ENCODE peak calls at places on chromosomes 6 and 20, in eight cellular contexts. One of them, this sample, is unnamed.
A peak's percentile ranks its signal among the peaks of the same experiment; 100 is the strongest.

GRCh38 chr20:36777576-36777975 is 4.0 kb upstream of the DSN1 start:
- DNase-seq in tibial artery: no peak
- DNase-seq in right lobe of liver: no peak
- DNase-seq in uterus: no peak
- DNase-seq in pancreas: no peak
- DNase-seq in HCT116: no peak
- DNase-seq in sigmoid colon: no peak
- DNase-seq in adrenal gland: no peak
- DNase-seq in this sample: no peak

GRCh38 chr20:47456952-47457724 is 44.5 kb upstream of the NCOA3 start:
- DNase-seq in tibial artery: no peak
- DNase-seq in right lobe of liver: no peak
- DNase-seq in uterus: no peak
- DNase-seq in pancreas: no peak
- DNase-seq in HCT116: no peak
- DNase-seq in sigmoid colon: no peak
- DNase-seq in adrenal gland: no peak
- DNase-seq in this sample: no peak

GRCh38 chr6:105087571-105088211 is 92.1 kb downstream of the POPDC3 start:
- DNase-seq in tibial artery: no peak
- DNase-seq in right lobe of liver: no peak
- DNase-seq in uterus: peak; percentile 28
- DNase-seq in pancreas: no peak
- DNase-seq in HCT116: peak; percentile 41
- DNase-seq in sigmoid colon: no peak
- DNase-seq in adrenal gland: peak; percentile 31
- DNase-seq in this sample: peak; percentile 35

GRCh38 chr6:14676084-14676483 is 558.5 kb downstream of the CD83 start:
- DNase-seq in tibial artery: no peak
- DNase-seq in right lobe of liver: no peak
- DNase-seq in uterus: no peak
- DNase-seq in pancreas: no peak
- DNase-seq in HCT116: no peak
- DNase-seq in sigmoid colon: no peak
- DNase-seq in adrenal gland: no peak
- DNase-seq in this sample: no peak

GRCh38 chr20:2688041-2688591 is 4.5 kb upstream of the EBF4 start:
- DNase-seq in tibial artery: peak; percentile 64
- DNase-seq in right lobe of liver: no peak
- DNase-seq in uterus: no peak
- DNase-seq in pancreas: no peak
- DNase-seq in HCT116: peak; percentile 15
- DNase-seq in sigmoid colon: peak; percentile 70
- DNase-seq in adrenal gland: no peak
- DNase-seq in this sample: peak; percentile 54

GRCh38 chr6:35681298-35681697 is 7.4 kb downstream of the FKBP5 start:
- DNase-seq in tibial artery: no peak
- DNase-seq in right lobe of liver: no peak
- DNase-seq in uterus: no peak
- DNase-seq in pancreas: no peak
- DNase-seq in HCT116: no peak
- DNase-seq in sigmoid colon: no peak
- DNase-seq in adrenal gland: no peak
- DNase-seq in this sample: no peak

GRCh38 chr6:45966797-45967196 is 48.9 kb downstream of the CLIC5 start:
- DNase-seq in tibial artery: no peak
- DNase-seq in right lobe of liver: no peak
- DNase-seq in uterus: no peak
- DNase-seq in pancreas: no peak
- DNase-seq in HCT116: no peak
- DNase-seq in sigmoid colon: no peak
- DNase-seq in adrenal gland: no peak
- DNase-seq in this sample: no peak

GRCh38 chr6:108565091-108565766 is 4.5 kb downstream of the FOXO3 start:
- DNase-seq in tibial artery: no peak
- DNase-seq in right lobe of liver: no peak
- DNase-seq in uterus: no peak
- DNase-seq in pancreas: no peak
- DNase-seq in HCT116: no peak
- DNase-seq in sigmoid colon: no peak
- DNase-seq in adrenal gland: no peak
- DNase-seq in this sample: no peak

GRCh38 chr20:5008743-5009142 is 7.4 kb upstream of the SLC23A2 start:
- DNase-seq in tibial artery: no peak
- DNase-seq in right lobe of liver: no peak
- DNase-seq in uterus: no peak
- DNase-seq in pancreas: no peak
- DNase-seq in HCT116: no peak
- DNase-seq in sigmoid colon: no peak
- DNase-seq in adrenal gland: no peak
- DNase-seq in this sample: no peak

GRCh38 chr6:107488875-107489635 is 862 bp upstream of the SOBP start:
- DNase-seq in tibial artery: peak; percentile 71
- DNase-seq in right lobe of liver: peak; percentile 54
- DNase-seq in uterus: peak; percentile 26
- DNase-seq in pancreas: peak; percentile 70
- DNase-seq in HCT116: no peak
- DNase-seq in sigmoid colon: peak; percentile 77
- DNase-seq in adrenal gland: peak; percentile 61
- DNase-seq in this sample: peak; percentile 47

GRCh38 chr6:16136536-16137450 is 7.9 kb downstream of the MYLIP start:
- DNase-seq in tibial artery: no peak
- DNase-seq in right lobe of liver: no peak
- DNase-seq in uterus: no peak
- DNase-seq in pancreas: no peak
- DNase-seq in HCT116: peak; percentile 21
- DNase-seq in sigmoid colon: no peak
- DNase-seq in adrenal gland: peak; percentile 69
- DNase-seq in this sample: no peak

DNA sequence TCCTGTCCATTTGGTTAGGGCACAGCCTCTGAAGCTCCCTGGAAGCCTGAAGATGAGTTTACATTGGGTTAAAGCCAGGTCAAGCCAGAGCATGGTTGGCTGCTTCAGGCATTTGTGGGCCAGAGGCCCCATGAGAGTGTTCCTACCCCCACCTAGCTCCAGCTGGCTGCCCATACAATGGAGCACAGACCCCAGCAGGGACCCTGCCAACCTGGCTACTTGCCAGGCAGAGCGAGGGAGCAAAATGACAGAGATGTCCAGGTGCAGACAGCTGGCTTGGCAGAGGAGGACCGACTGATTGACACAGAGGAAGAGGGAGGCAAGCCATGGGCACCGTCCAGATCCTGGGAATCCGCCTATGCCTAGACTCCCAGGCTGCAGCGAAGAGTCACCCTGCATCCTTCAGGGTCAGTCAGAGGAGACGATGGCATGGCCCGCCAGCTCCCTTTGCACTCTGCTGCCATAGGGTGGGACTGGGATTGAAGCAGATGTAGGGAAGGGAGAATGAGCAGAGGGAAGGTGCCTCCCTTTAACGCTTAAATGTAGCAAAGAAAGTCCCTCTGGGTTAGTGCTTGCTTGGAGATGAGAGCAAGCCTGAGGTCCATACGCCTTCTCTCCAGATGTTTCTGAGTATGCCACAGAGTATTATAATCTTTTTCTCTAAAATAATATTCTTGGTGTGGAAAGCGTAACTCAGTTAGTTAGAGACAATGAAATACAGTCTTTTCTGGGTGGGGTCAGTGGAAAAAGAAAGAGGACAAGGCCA is 77.6 kb upstream of the FYN start:
- DNase-seq in tibial artery: no peak
- DNase-seq in right lobe of liver: no peak
- DNase-seq in uterus: no peak
- DNase-seq in pancreas: peak; percentile 50
- DNase-seq in HCT116: no peak
- DNase-seq in sigmoid colon: no peak
- DNase-seq in adrenal gland: no peak
- DNase-seq in this sample: no peak
- H3K27ac ChIP-seq in tibial artery: no peak overlapping the region
- H3K27ac ChIP-seq in right lobe of liver: no peak overlapping the region
- H3K27ac ChIP-seq in uterus: no peak overlapping the region
- H3K27ac ChIP-seq in pancreas: no peak overlapping the region
- H3K27ac ChIP-seq in HCT116: no peak overlapping the region
- H3K27ac ChIP-seq in sigmoid colon: no peak overlapping the region
- H3K27ac ChIP-seq in adrenal gland: no peak overlapping the region
- H3K27ac ChIP-seq in this sample: no peak overlapping the region

DNA sequence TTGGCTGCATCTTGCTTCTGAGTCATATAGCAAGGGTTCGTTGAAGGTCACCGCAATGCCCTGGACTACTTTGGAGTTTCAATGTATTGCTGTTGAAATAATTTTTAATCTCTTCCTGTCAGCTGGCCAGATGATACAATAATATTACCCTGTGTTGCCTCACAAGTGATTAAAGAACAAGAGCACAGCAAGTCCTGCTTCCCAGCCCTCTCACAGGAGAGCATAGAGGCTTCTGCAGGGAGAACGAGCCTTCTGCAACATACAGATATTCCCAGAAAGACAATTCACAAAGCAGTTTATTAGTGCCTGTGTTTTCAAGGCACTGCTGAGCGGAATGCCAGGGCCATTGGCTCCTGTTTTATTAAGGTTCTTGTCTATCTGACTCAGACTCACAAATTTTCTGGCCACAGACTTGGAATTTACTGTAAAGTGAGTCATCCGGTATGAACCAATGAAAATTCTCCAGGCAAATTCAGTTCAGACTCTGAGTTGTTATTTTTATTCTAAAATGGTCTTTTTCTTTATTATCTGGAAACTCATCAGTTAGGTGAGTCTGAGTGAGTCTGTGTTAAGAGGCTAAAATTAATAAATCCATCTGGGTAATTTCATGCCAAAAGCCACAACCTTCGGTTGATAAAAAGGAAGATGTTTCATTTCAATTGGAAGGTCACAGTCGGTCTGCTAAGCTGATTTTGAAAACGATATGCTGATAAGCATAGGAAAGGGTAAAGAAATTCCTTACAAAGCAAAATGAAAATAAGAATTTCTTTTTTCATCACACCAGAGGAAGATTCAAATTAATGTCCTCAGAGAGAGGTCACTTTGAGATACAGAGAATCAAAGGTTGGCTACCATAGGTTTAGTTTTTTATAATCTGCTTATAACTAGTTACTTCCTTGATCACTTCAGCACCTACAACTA is 289.4 kb upstream of the STXBP5 start:
- DNase-seq in tibial artery: peak; percentile 64
- DNase-seq in right lobe of liver: no peak
- DNase-seq in uterus: peak; percentile 22
- DNase-seq in pancreas: no peak
- DNase-seq in HCT116: peak; percentile 84
- DNase-seq in sigmoid colon: peak; percentile 68
- DNase-seq in adrenal gland: peak; percentile 80
- DNase-seq in this sample: no peak
- H3K4me3 ChIP-seq in tibial artery: peak overlapping the region; percentile 36
- H3K4me3 ChIP-seq in right lobe of liver: no peak overlapping the region
- H3K4me3 ChIP-seq in uterus: peak overlapping the region; percentile 9
- H3K4me3 ChIP-seq in pancreas: no peak overlapping the region
- H3K4me3 ChIP-seq in HCT116: peak overlapping the region; percentile 45
- H3K4me3 ChIP-seq in sigmoid colon: no peak overlapping the region
- H3K4me3 ChIP-seq in adrenal gland: no peak overlapping the region
- H3K4me3 ChIP-seq in this sample: peak overlapping the region; percentile 22

DNA sequence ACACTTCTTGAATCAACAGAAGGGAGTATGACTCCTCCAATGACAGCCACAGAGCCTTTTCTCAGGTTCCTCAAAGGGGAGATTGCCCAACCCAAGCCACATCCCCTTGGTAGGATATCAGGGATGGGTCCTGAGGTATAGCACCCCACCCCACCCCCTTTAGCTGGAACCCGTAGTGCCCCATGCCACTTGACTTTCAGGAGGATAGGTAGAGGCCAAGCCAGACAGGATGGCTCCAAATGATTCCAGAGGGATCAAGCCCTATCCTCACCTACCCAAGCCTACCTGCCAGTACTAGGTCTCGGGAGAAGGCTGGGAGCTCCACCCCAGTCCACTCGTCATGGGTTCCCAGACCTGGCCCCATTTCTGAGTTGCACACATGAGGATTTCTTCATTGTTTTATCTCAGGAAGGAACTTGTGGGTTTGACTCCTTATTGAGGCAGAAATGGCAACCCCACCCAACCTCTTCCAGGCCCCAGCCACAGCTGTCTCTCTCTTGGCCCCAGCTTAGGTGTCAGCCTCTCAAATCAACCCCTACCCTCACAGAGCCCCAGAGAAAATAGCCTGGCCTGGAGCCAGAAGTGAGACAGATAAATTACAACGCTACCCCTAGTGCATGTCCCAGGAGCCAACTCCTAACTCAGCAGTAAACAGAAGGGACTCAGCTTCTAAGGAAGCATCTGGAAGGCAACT is 3.6 kb downstream of the CCND3 start:
- DNase-seq in tibial artery: no peak
- DNase-seq in right lobe of liver: no peak
- DNase-seq in uterus: peak; percentile 33
- DNase-seq in pancreas: no peak
- DNase-seq in HCT116: no peak
- DNase-seq in sigmoid colon: no peak
- DNase-seq in adrenal gland: peak; percentile 29
- DNase-seq in this sample: no peak
- TF ChIP-seq CTCF in tibial artery: no peak
- TF ChIP-seq CTCF in right lobe of liver: no peak
- TF ChIP-seq CTCF in uterus: no peak
- TF ChIP-seq CTCF in pancreas: no peak
- TF ChIP-seq CTCF in HCT116: no peak
- TF ChIP-seq CTCF in sigmoid colon: no peak
- TF ChIP-seq CTCF in adrenal gland: no peak
- TF ChIP-seq CTCF in this sample: no peak

GRCh38 chr20:63739129-63740069 is at the start of gene SLC2A4RG:
- DNase-seq in tibial artery: peak; percentile 90
- DNase-seq in right lobe of liver: peak; percentile 96
- DNase-seq in uterus: peak; percentile 72
- DNase-seq in pancreas: peak; percentile 91
- DNase-seq in HCT116: no peak
- DNase-seq in sigmoid colon: peak; percentile 89
- DNase-seq in adrenal gland: peak; percentile 78
- DNase-seq in this sample: no peak
- H3K27ac ChIP-seq in tibial artery: peak within 1 kb of the TSS; percentile 97
- H3K27ac ChIP-seq in right lobe of liver: peak within 1 kb of the TSS; percentile 67
- H3K27ac ChIP-seq in uterus: peak within 1 kb of the TSS; percentile 94
- H3K27ac ChIP-seq in pancreas: peak within 1 kb of the TSS; percentile 95
- H3K27ac ChIP-seq in HCT116: peak within 1 kb of the TSS; percentile 96
- H3K27ac ChIP-seq in sigmoid colon: peak within 1 kb of the TSS; percentile 91
- H3K27ac ChIP-seq in adrenal gland: peak within 1 kb of the TSS; percentile 85
- H3K27ac ChIP-seq in this sample: peak within 1 kb of the TSS; percentile 95

GRCh38 chr6:34671801-34672656 is 24.5 kb downstream of the ILRUN start:
- DNase-seq in tibial artery: no peak
- DNase-seq in right lobe of liver: no peak
- DNase-seq in uterus: no peak
- DNase-seq in pancreas: no peak
- DNase-seq in HCT116: no peak
- DNase-seq in sigmoid colon: no peak
- DNase-seq in adrenal gland: no peak
- DNase-seq in this sample: no peak
- H3K4me3 ChIP-seq in tibial artery: no peak overlapping the region
- H3K4me3 ChIP-seq in right lobe of liver: no peak overlapping the region
- H3K4me3 ChIP-seq in uterus: no peak overlapping the region
- H3K4me3 ChIP-seq in pancreas: no peak overlapping the region
- H3K4me3 ChIP-seq in HCT116: no peak overlapping the region
- H3K4me3 ChIP-seq in sigmoid colon: no peak overlapping the region
- H3K4me3 ChIP-seq in adrenal gland: no peak overlapping the region
- H3K4me3 ChIP-seq in this sample: no peak overlapping the region

DNA sequence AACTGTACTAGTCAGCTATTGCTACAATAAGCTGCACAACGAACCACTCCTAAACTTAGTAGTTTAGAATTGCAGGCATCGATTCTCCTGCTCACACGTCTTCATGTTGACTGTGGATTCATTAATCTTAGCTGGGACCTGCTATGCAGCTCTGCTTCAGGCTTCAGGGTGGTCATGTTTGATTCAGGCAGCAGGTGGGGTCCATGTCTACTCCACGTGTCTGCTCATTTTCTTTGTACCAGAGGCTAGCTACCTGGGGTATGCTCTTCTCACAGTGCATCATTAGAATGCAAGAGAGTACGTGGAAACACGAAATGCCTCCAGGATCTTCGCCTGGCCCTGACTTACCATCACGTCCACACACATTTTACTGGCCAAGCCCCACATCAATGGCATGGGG is 64.5 kb upstream of the RIN2 start:
- DNase-seq in tibial artery: no peak
- DNase-seq in right lobe of liver: no peak
- DNase-seq in uterus: no peak
- DNase-seq in pancreas: no peak
- DNase-seq in HCT116: no peak
- DNase-seq in sigmoid colon: no peak
- DNase-seq in adrenal gland: no peak
- DNase-seq in this sample: no peak
- TF ChIP-seq CTCF in tibial artery: no peak
- TF ChIP-seq CTCF in right lobe of liver: no peak
- TF ChIP-seq CTCF in uterus: no peak
- TF ChIP-seq CTCF in pancreas: no peak
- TF ChIP-seq CTCF in HCT116: no peak
- TF ChIP-seq CTCF in sigmoid colon: no peak
- TF ChIP-seq CTCF in adrenal gland: no peak
- TF ChIP-seq CTCF in this sample: no peak

This sample was measured in dorsolateral prefrontal cortex.